ENCODE peak calls at places on chromosomes 6 and 20, in nine cellular contexts. E is testis; D is GM23338; J is tibial artery; Q is foreskin fibroblast; L is fibroblast of the aortic adventitia; V is upper lobe of left lung; K is adrenal gland; A is CD4-positive, CD25-positive, alpha-beta regulatory T cell. O is an unnamed sample.

GRCh38 chr6:137717074-137718073 is 149.7 kb upstream of the TNFAIP3 start:
- DNase-seq in V (no peak), D (peak), A (peak), L (no peak), E (no peak), J (no peak), Q (no peak), K (no peak), O (no peak)

GRCh38 chr6:166032366-166033171 is 135.1 kb downstream of the TBXT start:
- DNase-seq in V (no peak), A (no peak), K (peak), J (no peak), Q (peak), E (peak), L (peak), D (peak), O (no peak)

GRCh38 chr6:149600508-149600907 is 34.3 kb downstream of the GINM1 start:
- DNase-seq in E (no peak), A (no peak), D (no peak), Q (no peak), J (no peak), K (no peak), L (no peak), V (no peak), O (no peak)

GRCh38 chr20:3000852-3001523 is 42.4 kb upstream of the GNRH2 start:
- DNase-seq in J (no peak), E (no peak), K (no peak), A (no peak), L (peak), Q (peak), V (no peak), D (peak), O (no peak)

GRCh38 chr6:106134087-106134770 is 48.1 kb downstream of the PRDM1 start:
- DNase-seq in E (no peak), D (no peak), L (no peak), A (no peak), V (no peak), Q (no peak), K (no peak), J (no peak), O (no peak)

GRCh38 chr6:25324076-25324762 is 45.0 kb downstream of the CARMIL1 start:
- DNase-seq in V (no peak), J (no peak), Q (no peak), A (no peak), K (no peak), D (no peak), E (no peak), L (no peak), O (no peak)

GRCh38 chr6:71197267-71197666 is 91.3 kb upstream of the OGFRL1 start:
- DNase-seq in L (peak), J (no peak), Q (peak), K (no peak), V (no peak), D (peak), E (no peak), A (no peak), O (no peak)

GRCh38 chr6:135053433-135053832 is 1.2 kb downstream of the HBS1L start:
- DNase-seq in E (no peak), Q (no peak), K (no peak), J (no peak), L (no peak), A (no peak), D (no peak), V (no peak), O (no peak)

GRCh38 chr20:53940883-53941546 is 129.4 kb downstream of the BCAS1 start:
- DNase-seq in J (no peak), Q (peak), D (peak), E (no peak), K (no peak), L (peak), A (no peak), V (no peak), O (no peak)

GRCh38 chr6:15392182-15392581 is 146.3 kb downstream of the JARID2 start:
- DNase-seq in V (no peak), K (no peak), Q (no peak), J (no peak), L (no peak), A (no peak), D (no peak), E (no peak), O (no peak)

GRCh38 chr20:13259921-13260320 is 38.8 kb downstream of the ISM1 start:
- DNase-seq in L (no peak), D (no peak), J (no peak), V (no peak), K (no peak), A (no peak), E (no peak), Q (no peak), O (no peak)

GRCh38 chr20:7722564-7722963 is 217.7 kb downstream of the HAO1 start:
- DNase-seq in Q (no peak), J (no peak), V (no peak), L (peak), A (no peak), D (no peak), K (no peak), E (no peak), O (no peak)

GRCh38 chr6:1363729-1364572 is 25.4 kb upstream of the FOXF2 start:
- DNase-seq in V (no peak), L (peak), K (no peak), E (no peak), Q (peak), D (peak), J (no peak), A (no peak), O (no peak)

GRCh38 chr6:119184008-119184665 is 105.7 kb upstream of the FAM184A start:
- DNase-seq in J (no peak), A (no peak), Q (no peak), K (no peak), V (no peak), E (no peak), D (no peak), L (no peak), O (no peak)

GRCh38 chr6:119182875-119183274 is 104.4 kb upstream of the FAM184A start:
- DNase-seq in A (no peak), E (no peak), Q (no peak), L (no peak), K (no peak), J (no peak), D (no peak), V (no peak), O (no peak)

GRCh38 chr6:119181046-119181445 is 102.6 kb upstream of the FAM184A start:
- DNase-seq in A (no peak), V (no peak), E (no peak), D (no peak), J (no peak), L (no peak), Q (no peak), K (no peak), O (no peak)

GRCh38 chr6:119182404-119182803 is 103.9 kb upstream of the FAM184A start:
- DNase-seq in Q (no peak), A (no peak), V (no peak), L (no peak), J (no peak), K (no peak), E (no peak), D (no peak), O (no peak)

DNA sequence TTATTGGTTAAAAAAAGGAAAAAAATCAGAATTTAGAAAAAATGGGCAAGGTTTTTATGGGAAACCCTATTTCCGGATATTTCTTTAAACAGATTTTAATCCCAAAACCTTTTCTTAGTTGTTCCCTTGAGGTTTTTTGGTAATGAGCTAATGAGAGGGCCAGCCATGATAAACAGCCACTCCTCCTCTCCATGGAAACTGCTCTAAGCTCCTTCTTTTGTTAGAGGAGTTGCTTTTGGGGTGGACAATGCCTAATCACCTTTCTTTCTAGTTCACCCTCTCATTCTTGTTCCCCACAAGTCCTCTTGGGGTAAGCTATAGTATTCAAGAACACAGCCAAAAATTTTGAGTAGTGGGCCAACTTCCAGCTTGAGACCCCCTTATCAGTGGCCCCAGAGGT is 105.0 kb upstream of the FAM184A start:
- DNase-seq in J (no peak), L (no peak), E (no peak), A (no peak), Q (no peak), D (no peak), V (no peak), K (no peak), O (no peak)
- H3K4me3 ChIP-seq in J (no peak), L (no peak), E (no peak), A (no peak), Q (no peak), D (no peak), V (no peak), K (no peak), O (no peak)

GRCh38 chr6:87066449-87067288 is 28.2 kb downstream of the CGA start:
- DNase-seq in Q (peak), A (peak), E (peak), K (peak), D (peak), V (no peak), L (peak), J (no peak), O (no peak)
- H3K4me3 ChIP-seq in Q (peak), A (peak), E (no peak), K (no peak), D (no peak), V (no peak), L (no peak), J (no peak), O (peak)

GRCh38 chr20:4084721-4085120 is 69.4 kb upstream of the RNF24 start:
- DNase-seq in J (no peak), L (no peak), Q (no peak), V (no peak), K (no peak), A (no peak), E (no peak), D (no peak), O (no peak)

GRCh38 chr20:4084096-4084495 is 68.7 kb upstream of the RNF24 start:
- DNase-seq in E (no peak), Q (no peak), A (no peak), D (no peak), V (no peak), L (no peak), K (no peak), J (no peak), O (no peak)

GRCh38 chr20:4083103-4083864 is 67.9 kb upstream of the RNF24 start:
- DNase-seq in K (no peak), D (peak), V (no peak), J (no peak), E (no peak), L (peak), Q (peak), A (no peak), O (no peak)

GRCh38 chr20:4081396-4081795 is 66.0 kb upstream of the RNF24 start:
- DNase-seq in A (no peak), J (no peak), V (no peak), D (no peak), E (no peak), L (peak), K (no peak), Q (no peak), O (no peak)

DNA sequence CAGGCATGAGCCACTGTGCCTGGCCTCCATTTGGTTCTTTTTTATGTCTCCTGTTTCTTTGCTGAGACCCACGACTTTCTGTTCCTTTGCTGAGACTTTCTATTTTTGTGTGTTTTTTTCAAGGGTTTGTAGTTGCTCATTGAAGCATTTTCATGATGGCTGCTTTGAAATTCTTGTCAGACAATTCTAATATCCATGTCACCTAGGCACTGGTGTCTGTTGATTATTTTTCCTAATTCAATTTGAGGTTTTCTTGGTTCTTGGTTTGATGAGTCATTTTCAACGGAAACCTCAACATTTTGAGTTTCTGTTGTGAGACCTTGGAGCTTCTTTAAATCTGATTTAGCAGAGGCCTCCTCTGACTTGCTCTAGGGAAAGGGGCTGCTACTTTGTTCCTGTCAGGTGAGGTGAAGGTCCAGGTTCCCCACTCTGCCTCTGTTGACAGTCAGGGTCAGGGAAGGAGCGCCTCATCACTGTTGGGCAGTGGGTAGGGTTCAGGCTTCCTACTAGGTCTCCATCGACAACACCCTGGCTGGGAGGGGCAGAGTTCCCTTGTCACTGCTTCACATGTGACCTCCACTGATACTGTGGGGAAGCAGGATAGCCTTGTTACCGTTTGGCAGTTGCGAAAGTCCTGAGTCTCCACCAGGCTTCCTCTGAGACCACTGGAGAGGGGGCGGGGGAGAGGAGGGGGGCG is 67.2 kb upstream of the RNF24 start:
- DNase-seq in D (peak), E (peak), K (peak), J (peak), Q (peak), V (peak), L (peak), A (no peak), O (peak)
- H3K4me3 ChIP-seq in D (peak), E (no peak), K (peak), J (no peak), Q (no peak), V (no peak), L (peak), A (peak), O (no peak)

GRCh38 chr20:57352305-57352704 is 1.2 kb downstream of the RAE1 start:
- DNase-seq in J (no peak), D (no peak), L (no peak), V (no peak), Q (no peak), E (no peak), K (no peak), A (no peak), O (no peak)
- H3K4me3 ChIP-seq in J (peak), D (peak), L (peak), V (no peak), Q (peak), E (no peak), K (no peak), A (peak), O (peak)